ENCODE peak calls at places on chromosome X, in seven cellular contexts. I is psoas muscle, V is mammary epithelial cell, A is IMR-90, N is upper lobe of right lung, P is right atrium auricular region, R is heart left ventricle. S is an unnamed sample.

GRCh38 chrX:103635436-103635835 is 6.7 kb downstream of the TCEAL1 start:
- DNase-seq in I (no peak), V (peak), R (no peak), P (no peak), A (no peak), N (no peak), S (no peak)

GRCh38 chrX:37834937-37835336 is 12.4 kb downstream of the DYNLT3 start:
- DNase-seq in I (no peak), R (no peak), V (no peak), N (no peak), P (no peak), A (no peak), S (no peak)

GRCh38 chrX:83022020-83022419 is 486.1 kb upstream of the POU3F4 start:
- DNase-seq in V (no peak), R (no peak), P (no peak), I (no peak), A (no peak), N (no peak), S (no peak)

GRCh38 chrX:41238543-41238942 is 95.4 kb upstream of the DDX3X start:
- DNase-seq in P (no peak), N (no peak), I (no peak), V (peak), R (no peak), A (peak), S (no peak)

GRCh38 chrX:21745756-21746155 is 12.2 kb downstream of the SMPX start:
- DNase-seq in P (no peak), R (no peak), N (no peak), I (no peak), V (peak), A (peak), S (no peak)

GRCh38 chrX:119181491-119181890 is 53.9 kb upstream of the KIAA1210 start:
- DNase-seq in I (no peak), P (no peak), A (no peak), N (no peak), R (no peak), V (peak), S (no peak)

GRCh38 chrX:103864886-103865534 is 33.0 kb upstream of the RAB9B start:
- DNase-seq in A (peak), N (no peak), I (no peak), P (no peak), V (no peak), R (no peak), S (no peak)

GRCh38 chrX:103061486-103061885 is 2.5 kb downstream of the BEX1 start:
- DNase-seq in A (no peak), I (no peak), N (no peak), P (no peak), V (peak), R (no peak), S (no peak)

GRCh38 chrX:46713672-46714487 is 45.0 kb downstream of the SLC9A7 start:
- DNase-seq in N (no peak), P (no peak), I (no peak), V (no peak), R (no peak), A (peak), S (no peak)

GRCh38 chrX:139932077-139932900 is 564 bp downstream of the ATP11C start:
- DNase-seq in N (peak), I (peak), R (peak), P (no peak), A (peak), V (peak), S (peak)

GRCh38 chrX:11109968-11110367 is 1.2 kb upstream of the HCCS start:
- DNase-seq in A (no peak), I (no peak), P (no peak), R (no peak), V (no peak), N (no peak), S (no peak)

GRCh38 chrX:11533211-11533651 is 132.5 kb downstream of the ARHGAP6 start:
- DNase-seq in A (peak), P (no peak), I (no peak), N (no peak), V (peak), R (no peak), S (no peak)

GRCh38 chrX:155718964-155719586 is 106.3 kb upstream of the TMLHE start:
- DNase-seq in N (no peak), P (no peak), I (no peak), A (no peak), R (peak), V (peak), S (no peak)

GRCh38 chrX:111041018-111041462 is 55.0 kb upstream of the PAK3 start:
- DNase-seq in P (no peak), N (no peak), R (no peak), A (peak), V (peak), I (no peak), S (no peak)

GRCh38 chrX:132957211-132958085 is 981 bp downstream of the HS6ST2 start:
- DNase-seq in A (no peak), R (no peak), P (no peak), V (no peak), I (peak), N (no peak), S (no peak)

GRCh38 chrX:133661962-133662839 is 246.9 kb upstream of the GPC4 start:
- DNase-seq in V (no peak), I (no peak), R (no peak), N (no peak), A (no peak), P (no peak), S (no peak)

GRCh38 chrX:110444996-110445395 is 86.3 kb downstream of the RTL9 start:
- DNase-seq in A (no peak), I (no peak), P (no peak), V (peak), R (no peak), N (no peak), S (no peak)

GRCh38 chrX:93695981-93696380 is 22.0 kb downstream of the FAM133A start:
- DNase-seq in I (no peak), P (no peak), A (no peak), R (no peak), V (no peak), N (no peak), S (no peak)

GRCh38 chrX:8728932-8729331 is 3.0 kb downstream of the ANOS1 start:
- DNase-seq in A (no peak), P (no peak), R (no peak), I (no peak), N (peak), V (no peak), S (no peak)

GRCh38 chrX:96407501-96407900 is 277.1 kb upstream of the DIAPH2 start:
- DNase-seq in N (no peak), P (no peak), I (no peak), V (no peak), A (peak), R (no peak), S (no peak)

GRCh38 chrX:112968351-112969133 is 127.9 kb upstream of the AMOT start:
- DNase-seq in R (no peak), V (peak), P (no peak), N (no peak), I (no peak), A (no peak), S (no peak)

GRCh38 chrX:11499076-11500044 is 166.4 kb downstream of the ARHGAP6 start:
- DNase-seq in V (no peak), R (no peak), I (no peak), A (peak), P (no peak), N (no peak), S (no peak)

GRCh38 chrX:119036369-119037029 is 36.3 kb upstream of the CT47C1 start:
- DNase-seq in V (no peak), N (no peak), A (peak), R (no peak), P (no peak), I (no peak), S (no peak)

GRCh38 chrX:139077303-139078131 is 366.0 kb upstream of the FGF13 start:
- DNase-seq in I (no peak), P (no peak), N (no peak), R (no peak), V (peak), A (no peak), S (no peak)

GRCh38 chrX:117957128-117957527 is 159.5 kb downstream of the KLHL13 start:
- DNase-seq in R (no peak), N (no peak), A (peak), I (no peak), V (peak), P (no peak), S (no peak)

GRCh38 chrX:41334866-41335589 is 1.1 kb downstream of the DDX3X start:
- DNase-seq in R (peak), A (peak), P (peak), I (peak), V (peak), N (peak), S (peak)

GRCh38 chrX:16113978-16114554 is 9.3 kb upstream of the GRPR start:
- DNase-seq in A (no peak), R (no peak), P (no peak), N (no peak), I (no peak), V (no peak), S (no peak)

DNA sequence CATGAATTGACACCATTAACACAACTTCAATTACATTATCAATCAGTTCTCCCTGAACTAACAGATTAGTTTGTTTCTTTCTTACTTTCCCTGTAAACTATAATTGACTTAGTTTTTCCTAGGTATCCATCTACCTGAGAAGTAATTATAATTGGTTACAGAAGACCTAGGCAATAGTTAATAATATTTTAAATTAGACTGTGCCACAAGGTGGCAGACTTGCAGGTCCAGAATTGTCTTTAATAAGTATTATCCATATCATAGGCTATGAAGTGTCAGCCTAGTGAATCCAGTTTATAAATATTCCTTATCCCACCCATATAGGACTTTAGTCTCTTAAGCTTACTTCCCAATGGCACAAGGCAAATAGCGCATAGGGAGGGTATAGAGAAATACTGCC is 48.9 kb upstream of the FAM47B start:
- DNase-seq in V (no peak), A (peak), P (no peak), R (no peak), N (no peak), I (no peak), S (no peak)
- TF ChIP-seq CTCF in V (peak), A (peak), P (peak), R (peak), N (peak), I (peak), S (no peak)

GRCh38 chrX:643911-644303 is 13.3 kb downstream of the SHOX start:
- DNase-seq in N (no peak), V (no peak), R (no peak), I (no peak), P (no peak), A (no peak), S (no peak)
- H3K4me3 ChIP-seq in N (no peak), V (no peak), R (no peak), I (no peak), P (no peak), A (no peak), S (no peak)

GRCh38 chrX:74450803-74451449 is 29.6 kb downstream of the SLC16A2 start:
- DNase-seq in V (peak), A (peak), I (no peak), N (no peak), P (no peak), R (no peak), S (peak)

GRCh38 chrX:74449937-74450330 is 28.6 kb downstream of the SLC16A2 start:
- DNase-seq in V (peak), P (no peak), I (no peak), R (no peak), N (no peak), A (peak), S (no peak)

GRCh38 chrX:74452199-74452481 is 30.8 kb downstream of the SLC16A2 start:
- DNase-seq in R (no peak), N (no peak), P (no peak), V (no peak), I (no peak), A (no peak), S (peak)

GRCh38 chrX:74451450-74452198 is 30.3 kb downstream of the SLC16A2 start:
- DNase-seq in A (no peak), V (no peak), N (no peak), R (no peak), P (no peak), I (no peak), S (peak)

DNA sequence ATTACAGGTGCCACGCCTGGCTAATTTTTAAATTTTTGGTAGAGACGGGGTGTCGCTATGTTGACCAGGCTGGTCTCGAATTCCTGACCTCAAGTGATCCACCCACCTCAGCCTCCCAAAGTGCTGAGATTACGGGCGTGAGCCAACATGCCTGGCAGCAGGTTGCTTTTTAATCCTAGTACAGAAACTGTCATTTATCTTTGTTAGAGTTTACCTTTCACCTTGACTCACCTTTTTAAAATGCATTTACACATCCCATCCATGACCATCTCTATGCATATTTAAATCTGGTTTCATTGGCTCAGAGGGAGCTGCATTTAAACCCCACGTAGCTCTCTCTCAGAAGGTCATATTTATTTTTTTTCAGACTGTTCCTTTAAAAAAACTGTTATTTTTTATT is 31.9 kb downstream of the SLC16A2 start:
- DNase-seq in N (no peak), R (no peak), P (no peak), V (peak), A (no peak), I (no peak), S (no peak)
- H3K27ac ChIP-seq in N (no peak), R (no peak), P (no peak), V (no peak), A (no peak), I (no peak), S (no peak)

DNA sequence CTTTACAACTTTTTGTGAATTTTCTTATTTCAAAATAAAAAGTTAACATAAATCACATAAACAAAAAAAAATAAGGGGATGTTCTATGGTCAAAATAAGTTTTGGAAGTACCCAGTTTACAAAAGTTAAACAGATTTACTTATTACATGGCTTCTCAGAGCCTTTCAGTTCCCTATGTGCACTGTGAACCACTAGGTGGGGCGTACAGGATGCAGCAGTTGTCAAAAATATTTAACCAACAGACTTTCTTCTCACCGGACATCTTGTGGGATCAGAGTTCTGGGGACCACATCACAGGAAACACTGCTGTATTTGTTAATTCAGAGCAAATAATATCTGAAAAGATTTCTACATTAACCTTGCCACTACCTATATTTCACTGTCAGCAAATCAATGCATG is 74.1 kb downstream of the SMARCA1 start:
- DNase-seq in N (no peak), I (no peak), R (no peak), P (no peak), A (no peak), V (no peak), S (no peak)
- TF ChIP-seq CTCF in N (no peak), I (no peak), R (no peak), P (no peak), A (no peak), V (peak), S (no peak)

DNA sequence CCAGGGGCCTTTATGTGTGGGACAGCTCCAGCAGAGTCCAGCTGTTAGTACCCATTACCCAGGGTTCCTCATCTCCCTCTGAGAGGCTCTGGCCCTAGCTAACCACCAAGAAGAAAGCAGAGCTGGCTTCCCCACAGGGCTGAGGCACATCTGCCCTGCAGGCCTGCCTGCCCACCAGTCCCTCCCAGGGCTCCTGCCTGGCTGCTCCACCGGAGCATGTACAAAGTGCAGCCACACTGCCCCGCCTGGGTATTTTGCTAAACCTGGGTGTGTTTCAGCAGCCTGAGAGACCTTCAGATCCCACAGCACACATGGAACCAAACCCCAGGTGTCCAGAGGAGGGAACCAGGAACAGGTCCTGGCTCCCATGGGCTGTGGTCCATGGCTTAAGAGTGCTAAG is 500.4 kb upstream of the KLHL4 start:
- DNase-seq in N (no peak), P (no peak), R (no peak), V (no peak), A (no peak), I (no peak), S (no peak)
- H3K4me3 ChIP-seq in N (no peak), P (no peak), R (no peak), V (no peak), A (no peak), I (no peak), S (no peak)

DNA sequence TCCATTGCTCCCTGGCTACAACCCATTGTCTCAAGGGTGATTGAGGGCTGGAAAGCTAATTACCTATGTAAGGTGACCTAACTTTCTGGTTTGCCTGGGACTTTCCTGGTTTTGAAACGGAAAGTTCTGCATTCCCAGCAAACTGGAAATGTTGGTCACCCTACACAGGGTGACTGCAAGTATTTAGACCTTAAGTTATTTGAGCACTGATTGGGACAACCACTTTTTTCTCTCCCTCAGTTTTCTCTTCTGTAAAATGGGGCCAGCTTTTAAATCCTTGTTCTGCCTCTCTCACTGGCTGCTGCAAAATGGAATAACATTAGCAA is 23.7 kb upstream of the MSN start:
- DNase-seq in A (no peak), I (no peak), R (no peak), V (peak), N (no peak), P (no peak), S (no peak)
- H3K27ac ChIP-seq in A (no peak), I (no peak), R (peak), V (no peak), N (peak), P (no peak), S (peak)

DNA sequence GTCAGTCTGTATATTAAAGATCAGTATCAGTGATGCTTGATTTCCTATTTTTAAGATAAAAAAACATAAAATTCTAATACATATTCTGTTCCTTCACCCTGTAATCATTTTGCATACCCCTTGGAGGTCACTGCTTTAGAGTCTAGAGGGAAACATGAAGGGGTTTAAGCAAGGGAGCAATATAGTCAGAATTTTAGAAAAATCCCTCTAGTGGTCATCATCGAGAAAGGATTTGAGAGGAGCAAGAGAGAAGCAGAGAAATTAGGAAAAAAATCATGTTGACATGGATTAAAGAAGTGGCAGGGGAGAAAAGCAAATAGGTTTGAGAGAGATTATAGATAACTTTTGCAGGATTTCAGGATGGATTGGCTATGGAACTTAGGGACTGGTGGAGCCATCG is 11.1 kb downstream of the APEX2 start:
- DNase-seq in R (no peak), N (no peak), A (peak), P (no peak), I (no peak), V (no peak), S (no peak)
- TF ChIP-seq CTCF in R (peak), N (no peak), A (peak), P (no peak), I (no peak), V (peak), S (no peak)

GRCh38 chrX:137052641-137053235 is 18.9 kb upstream of the GPR101 start:
- DNase-seq in N (no peak), I (no peak), P (no peak), V (no peak), A (no peak), R (no peak), S (no peak)
- H3K4me3 ChIP-seq in N (peak), I (peak), P (peak), V (peak), A (peak), R (peak), S (peak)

GRCh38 chrX:153333271-153333670 is 682 bp upstream of the ZNF275 start:
- DNase-seq in N (no peak), I (no peak), R (no peak), P (no peak), V (peak), A (peak), S (no peak)
- H3K27ac ChIP-seq in N (no peak), I (no peak), R (no peak), P (no peak), V (no peak), A (no peak), S (no peak)

S was measured in coronary artery.